ENCODE peak calls at places on chromosomes 12 and 14, in ten cellular contexts. One of them, this sample, is unnamed.

GRCh38 chr12:58616618-58617017 is 303.7 kb downstream of the LRIG3 start:
- DNase-seq in gastrocnemius medialis: no peak
- DNase-seq in HCT116: no peak
- DNase-seq in A549: no peak
- DNase-seq in NB4: no peak
- DNase-seq in prostate gland: no peak
- DNase-seq in IMR-90: no peak
- DNase-seq in sigmoid colon: no peak
- DNase-seq in transverse colon: no peak
- DNase-seq in heart left ventricle: no peak
- DNase-seq in this sample: no peak

GRCh38 chr14:105013150-105013787 is 7.6 kb downstream of the CDCA4 start:
- DNase-seq in gastrocnemius medialis: no peak
- DNase-seq in HCT116: no peak
- DNase-seq in A549: no peak
- DNase-seq in NB4: no peak
- DNase-seq in prostate gland: no peak
- DNase-seq in IMR-90: peak
- DNase-seq in sigmoid colon: no peak
- DNase-seq in transverse colon: no peak
- DNase-seq in heart left ventricle: peak
- DNase-seq in this sample: no peak

GRCh38 chr14:85532981-85533820 is 3.3 kb downstream of the FLRT2 start:
- DNase-seq in gastrocnemius medialis: peak
- DNase-seq in HCT116: no peak
- DNase-seq in A549: peak
- DNase-seq in NB4: no peak
- DNase-seq in prostate gland: peak
- DNase-seq in IMR-90: peak
- DNase-seq in sigmoid colon: peak
- DNase-seq in transverse colon: no peak
- DNase-seq in heart left ventricle: peak
- DNase-seq in this sample: peak

GRCh38 chr12:124668602-124669001 is 101.2 kb upstream of the NCOR2 start:
- DNase-seq in gastrocnemius medialis: no peak
- DNase-seq in HCT116: no peak
- DNase-seq in A549: no peak
- DNase-seq in NB4: no peak
- DNase-seq in prostate gland: no peak
- DNase-seq in IMR-90: no peak
- DNase-seq in sigmoid colon: peak
- DNase-seq in transverse colon: no peak
- DNase-seq in heart left ventricle: no peak
- DNase-seq in this sample: no peak

GRCh38 chr12:108677381-108677780 is 43.7 kb upstream of the SELPLG start:
- DNase-seq in gastrocnemius medialis: no peak
- DNase-seq in HCT116: no peak
- DNase-seq in A549: no peak
- DNase-seq in NB4: no peak
- DNase-seq in prostate gland: no peak
- DNase-seq in IMR-90: no peak
- DNase-seq in sigmoid colon: no peak
- DNase-seq in transverse colon: no peak
- DNase-seq in heart left ventricle: no peak
- DNase-seq in this sample: no peak

GRCh38 chr12:49891476-49891875 is 12.2 kb downstream of the FAIM2 start:
- DNase-seq in gastrocnemius medialis: no peak
- DNase-seq in HCT116: no peak
- DNase-seq in A549: no peak
- DNase-seq in NB4: no peak
- DNase-seq in prostate gland: no peak
- DNase-seq in IMR-90: no peak
- DNase-seq in sigmoid colon: peak
- DNase-seq in transverse colon: peak
- DNase-seq in heart left ventricle: peak
- DNase-seq in this sample: no peak

GRCh38 chr12:110743571-110744093 is 941 bp upstream of the PPP1CC start:
- DNase-seq in gastrocnemius medialis: peak
- DNase-seq in HCT116: no peak
- DNase-seq in A549: peak
- DNase-seq in NB4: peak
- DNase-seq in prostate gland: no peak
- DNase-seq in IMR-90: no peak
- DNase-seq in sigmoid colon: peak
- DNase-seq in transverse colon: peak
- DNase-seq in heart left ventricle: peak
- DNase-seq in this sample: peak

GRCh38 chr14:23929131-23929530 is 24.4 kb upstream of the DHRS4 start:
- DNase-seq in gastrocnemius medialis: no peak
- DNase-seq in HCT116: no peak
- DNase-seq in A549: no peak
- DNase-seq in NB4: no peak
- DNase-seq in prostate gland: no peak
- DNase-seq in IMR-90: no peak
- DNase-seq in sigmoid colon: no peak
- DNase-seq in transverse colon: no peak
- DNase-seq in heart left ventricle: no peak
- DNase-seq in this sample: no peak

GRCh38 chr14:97490521-97491070 is 693.4 kb downstream of the VRK1 start:
- DNase-seq in gastrocnemius medialis: no peak
- DNase-seq in HCT116: no peak
- DNase-seq in A549: no peak
- DNase-seq in NB4: no peak
- DNase-seq in prostate gland: no peak
- DNase-seq in IMR-90: no peak
- DNase-seq in sigmoid colon: no peak
- DNase-seq in transverse colon: no peak
- DNase-seq in heart left ventricle: no peak
- DNase-seq in this sample: no peak

DNA sequence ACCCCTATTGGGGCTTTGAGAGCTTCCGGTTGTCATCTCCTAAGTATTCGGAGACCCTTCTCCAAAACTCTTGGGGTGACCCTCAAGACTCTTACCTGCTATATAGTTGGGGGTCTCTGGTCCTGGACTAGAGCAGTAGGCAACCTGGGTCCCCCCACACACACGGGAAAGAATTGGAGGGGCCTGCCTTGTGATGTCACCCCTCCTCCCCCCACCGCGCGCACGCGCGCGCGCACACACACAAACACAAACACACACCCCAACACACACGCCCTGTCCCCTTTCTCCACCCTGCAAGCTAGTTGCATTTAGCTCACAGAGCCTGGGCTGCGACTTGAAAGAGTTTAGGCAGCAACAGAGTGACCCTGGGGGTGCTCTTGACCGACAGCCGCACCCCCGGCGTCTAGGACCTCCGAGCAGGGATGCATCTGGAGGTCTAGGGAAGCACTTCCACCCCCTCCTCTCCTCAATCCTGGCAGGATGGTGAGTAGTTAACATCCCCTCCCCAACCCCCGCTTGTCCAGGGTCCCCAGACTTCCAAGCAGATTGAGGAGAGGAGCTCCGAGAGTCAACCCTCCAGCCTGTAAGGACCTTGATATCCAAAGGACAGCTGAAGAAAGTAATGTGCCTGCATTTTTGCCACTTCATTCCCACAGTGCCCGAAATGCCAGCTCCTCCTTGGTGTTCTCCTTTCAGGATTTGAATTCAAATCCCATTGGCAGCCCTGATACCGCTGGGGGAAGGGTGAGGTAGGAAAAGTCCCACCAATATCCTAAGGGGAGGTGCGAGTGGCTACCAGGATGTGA is 1.4 kb upstream of the DNAJC14 start:
- DNase-seq in gastrocnemius medialis: peak
- DNase-seq in HCT116: no peak
- DNase-seq in A549: peak
- DNase-seq in NB4: peak
- DNase-seq in prostate gland: peak
- DNase-seq in IMR-90: peak
- DNase-seq in sigmoid colon: peak
- DNase-seq in transverse colon: peak
- DNase-seq in heart left ventricle: peak
- DNase-seq in this sample: peak
- TF ChIP-seq POLR2A in gastrocnemius medialis: peak
- TF ChIP-seq POLR2A in HCT116: no peak
- TF ChIP-seq POLR2A in A549: peak
- TF ChIP-seq POLR2A in NB4: no peak
- TF ChIP-seq POLR2A in prostate gland: peak
- TF ChIP-seq POLR2A in IMR-90: no peak
- TF ChIP-seq POLR2A in sigmoid colon: peak
- TF ChIP-seq POLR2A in transverse colon: peak
- TF ChIP-seq POLR2A in heart left ventricle: peak
- TF ChIP-seq POLR2A in this sample: no peak

GRCh38 chr12:61536525-61536924 is 723.7 kb upstream of the USP15 start:
- DNase-seq in gastrocnemius medialis: no peak
- DNase-seq in HCT116: no peak
- DNase-seq in A549: no peak
- DNase-seq in NB4: no peak
- DNase-seq in prostate gland: no peak
- DNase-seq in IMR-90: no peak
- DNase-seq in sigmoid colon: no peak
- DNase-seq in transverse colon: no peak
- DNase-seq in heart left ventricle: no peak
- DNase-seq in this sample: no peak

GRCh38 chr12:61536117-61536516 is 724.1 kb upstream of the USP15 start:
- DNase-seq in gastrocnemius medialis: no peak
- DNase-seq in HCT116: no peak
- DNase-seq in A549: no peak
- DNase-seq in NB4: no peak
- DNase-seq in prostate gland: no peak
- DNase-seq in IMR-90: no peak
- DNase-seq in sigmoid colon: no peak
- DNase-seq in transverse colon: no peak
- DNase-seq in heart left ventricle: no peak
- DNase-seq in this sample: no peak

DNA sequence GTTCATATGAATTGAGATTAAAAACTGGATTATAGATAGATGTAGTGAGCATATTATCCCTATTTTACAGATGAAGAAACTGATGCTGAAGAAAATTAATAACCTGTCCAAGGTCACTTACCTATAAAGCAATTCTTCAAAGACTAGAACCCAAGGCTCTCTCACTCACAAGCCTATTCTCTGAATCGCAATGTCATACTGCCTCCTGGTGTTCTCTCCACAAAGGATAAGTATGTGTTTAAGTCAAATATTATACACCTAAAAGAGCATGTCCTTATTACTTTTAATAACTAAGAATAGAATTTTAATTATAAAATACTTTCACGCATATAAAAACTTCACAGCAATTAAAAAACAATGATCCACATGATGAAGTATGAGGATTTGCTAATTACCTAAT is 721.3 kb upstream of the USP15 start:
- DNase-seq in gastrocnemius medialis: no peak
- DNase-seq in HCT116: peak
- DNase-seq in A549: peak
- DNase-seq in NB4: peak
- DNase-seq in prostate gland: no peak
- DNase-seq in IMR-90: no peak
- DNase-seq in sigmoid colon: no peak
- DNase-seq in transverse colon: no peak
- DNase-seq in heart left ventricle: no peak
- DNase-seq in this sample: no peak
- TF ChIP-seq CTCF in gastrocnemius medialis: no peak
- TF ChIP-seq CTCF in HCT116: peak
- TF ChIP-seq CTCF in A549: no peak
- TF ChIP-seq CTCF in NB4: no peak
- TF ChIP-seq CTCF in prostate gland: no peak
- TF ChIP-seq CTCF in IMR-90: no peak
- TF ChIP-seq CTCF in sigmoid colon: no peak
- TF ChIP-seq CTCF in transverse colon: no peak
- TF ChIP-seq CTCF in heart left ventricle: no peak
- TF ChIP-seq CTCF in this sample: no peak

DNA sequence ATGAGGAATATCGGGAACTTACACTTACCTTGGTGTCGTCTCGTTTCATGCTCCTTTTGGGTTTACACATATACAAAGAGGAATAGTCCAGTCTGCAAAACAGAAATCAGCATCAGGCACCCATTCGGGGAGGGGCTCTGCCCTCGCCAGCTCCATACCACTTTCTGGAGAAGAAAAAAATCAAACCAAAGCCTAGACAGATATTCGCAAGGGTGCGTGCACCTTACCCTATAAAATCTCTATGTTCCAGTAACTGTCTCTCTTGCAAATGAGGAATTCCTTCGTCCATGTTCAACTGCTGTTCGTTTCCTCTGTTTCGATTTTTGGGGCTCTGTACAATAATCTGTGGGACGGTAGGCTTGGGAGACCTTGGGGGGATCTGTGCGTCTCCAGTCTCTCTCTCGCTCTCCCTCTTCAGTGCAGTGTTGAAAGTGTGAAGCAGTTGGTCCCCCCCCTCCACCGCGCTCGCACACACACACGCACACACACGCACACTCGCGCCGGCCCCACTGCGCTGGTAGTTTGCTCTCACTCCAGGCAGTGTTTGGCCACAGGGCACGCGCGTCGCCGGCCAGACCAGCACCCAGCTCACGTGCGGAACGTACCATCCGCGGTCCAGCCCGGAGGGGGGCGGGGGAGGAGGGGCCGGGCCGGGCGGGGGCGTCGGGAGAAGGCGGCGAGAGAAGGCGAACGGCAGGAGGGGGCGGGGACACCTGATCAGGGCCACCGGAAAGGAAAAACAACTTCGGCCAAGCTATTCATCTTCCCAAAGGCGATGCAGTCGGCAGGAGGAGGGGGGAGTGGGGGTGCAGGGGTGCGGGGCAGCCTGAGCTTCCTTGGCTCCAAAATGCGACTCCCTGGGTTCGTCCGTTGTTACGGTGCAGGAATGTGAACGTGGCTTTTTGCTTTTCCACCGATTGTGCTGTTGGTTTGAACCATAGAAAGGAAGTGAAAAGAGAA is at the start of gene BHLHE41:
- DNase-seq in gastrocnemius medialis: peak
- DNase-seq in HCT116: no peak
- DNase-seq in A549: no peak
- DNase-seq in NB4: peak
- DNase-seq in prostate gland: peak
- DNase-seq in IMR-90: peak
- DNase-seq in sigmoid colon: peak
- DNase-seq in transverse colon: peak
- DNase-seq in heart left ventricle: peak
- DNase-seq in this sample: peak
- TF ChIP-seq POLR2A in gastrocnemius medialis: peak
- TF ChIP-seq POLR2A in HCT116: no peak
- TF ChIP-seq POLR2A in A549: no peak
- TF ChIP-seq POLR2A in NB4: no peak
- TF ChIP-seq POLR2A in prostate gland: peak
- TF ChIP-seq POLR2A in IMR-90: no peak
- TF ChIP-seq POLR2A in sigmoid colon: peak
- TF ChIP-seq POLR2A in transverse colon: peak
- TF ChIP-seq POLR2A in heart left ventricle: peak
- TF ChIP-seq POLR2A in this sample: no peak

DNA sequence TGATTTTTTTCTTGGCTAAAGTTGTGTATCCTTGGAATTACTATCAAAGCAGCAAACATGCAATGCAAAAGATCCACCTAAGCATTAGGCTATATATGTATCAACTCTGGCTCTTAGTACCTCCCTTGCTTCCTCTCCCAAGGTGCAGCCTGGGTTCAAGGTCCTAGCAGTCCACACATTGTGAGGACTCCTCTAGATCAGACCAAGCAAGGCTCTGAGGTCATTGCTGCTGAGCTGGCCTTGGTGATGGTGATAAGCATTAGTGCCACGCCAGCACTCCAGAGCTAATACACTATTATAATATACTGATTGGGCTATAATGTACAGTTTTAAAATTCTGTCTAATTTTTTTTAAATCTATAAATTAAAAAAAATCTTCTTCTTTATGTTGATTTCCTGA is 196.9 kb upstream of the BTG1 start:
- DNase-seq in gastrocnemius medialis: no peak
- DNase-seq in HCT116: no peak
- DNase-seq in A549: no peak
- DNase-seq in NB4: no peak
- DNase-seq in prostate gland: no peak
- DNase-seq in IMR-90: no peak
- DNase-seq in sigmoid colon: no peak
- DNase-seq in transverse colon: no peak
- DNase-seq in heart left ventricle: no peak
- DNase-seq in this sample: no peak
- TF ChIP-seq CTCF in gastrocnemius medialis: no peak
- TF ChIP-seq CTCF in HCT116: no peak
- TF ChIP-seq CTCF in A549: no peak
- TF ChIP-seq CTCF in NB4: no peak
- TF ChIP-seq CTCF in prostate gland: no peak
- TF ChIP-seq CTCF in IMR-90: no peak
- TF ChIP-seq CTCF in sigmoid colon: no peak
- TF ChIP-seq CTCF in transverse colon: no peak
- TF ChIP-seq CTCF in heart left ventricle: no peak
- TF ChIP-seq CTCF in this sample: no peak